ENCODE peak calls at places on chromosomes 5 and 9, in five cellular contexts. O is PC-3, L is NCI-H524 treated with DMSO at 0.1 percent for 48 hours, D is aorta, Q is coronary artery. G is an unnamed sample.

GRCh38 chr9:79242489-79242888 is 329.3 kb upstream of the TLE4 start:
- DNase-seq in Q (no peak), D (no peak), O (no peak), L (no peak), G (no peak)

GRCh38 chr9:110579763-110580255 is 268 bp upstream of the SVEP1 start:
- DNase-seq in O (no peak), L (no peak), Q (no peak), D (no peak), G (no peak)

GRCh38 chr5:107592515-107592914 is 78.2 kb downstream of the EFNA5 start:
- DNase-seq in D (no peak), O (no peak), Q (no peak), L (no peak), G (no peak)

GRCh38 chr9:137134191-137134590 is 4.8 kb upstream of the GRIN1 start:
- DNase-seq in L (no peak), D (no peak), O (no peak), Q (no peak), G (no peak)

GRCh38 chr9:108104991-108105390 is 615.4 kb upstream of the KLF4 start:
- DNase-seq in D (no peak), O (no peak), L (no peak), Q (no peak), G (no peak)

GRCh38 chr9:14212116-14212515 is 101.8 kb downstream of the NFIB start:
- DNase-seq in L (no peak), Q (no peak), D (no peak), O (peak; percentile 56), G (no peak)

GRCh38 chr9:101738566-101739183 is at the start of gene GRIN3A:
- DNase-seq in Q (no peak), O (no peak), L (peak; percentile 55), D (peak; percentile 36), G (no peak)

GRCh38 chr5:135106610-135107009 is 72.6 kb upstream of the PITX1 start:
- DNase-seq in L (no peak), Q (no peak), O (no peak), D (no peak), G (no peak)

GRCh38 chr9:83097633-83098032 is 34.7 kb upstream of the RASEF start:
- DNase-seq in D (no peak), O (no peak), L (no peak), Q (no peak), G (no peak)

GRCh38 chr5:163821142-163821541 is 315.7 kb downstream of the MAT2B start:
- DNase-seq in D (no peak), Q (no peak), O (no peak), L (no peak), G (no peak)

GRCh38 chr9:33416996-33417395 is 14.6 kb upstream of the AQP7 start:
- DNase-seq in O (no peak), D (no peak), L (no peak), Q (no peak), G (no peak)

GRCh38 chr5:51380603-51381207 is 2.5 kb upstream of the ISL1 start:
- DNase-seq in D (no peak), Q (no peak), L (peak; percentile 54), O (peak; percentile 65), G (no peak)

GRCh38 chr9:33506626-33507370 is 17.3 kb upstream of the ANKRD18B start:
- DNase-seq in L (no peak), O (peak; percentile 72), Q (no peak), D (no peak), G (no peak)

GRCh38 chr5:17081142-17081541 is 136.3 kb upstream of the BASP1 start:
- DNase-seq in Q (no peak), O (no peak), L (no peak), D (no peak), G (no peak)

GRCh38 chr5:114097570-114097969 is 264.3 kb upstream of the KCNN2 start:
- DNase-seq in Q (no peak), O (no peak), D (no peak), L (no peak), G (no peak)

GRCh38 chr5:96074460-96075254 is 113.0 kb upstream of the ELL2 start:
- DNase-seq in L (no peak), D (no peak), O (no peak), Q (no peak), G (no peak)

GRCh38 chr5:157591766-157592165 is 16.2 kb upstream of the ADAM19 start:
- DNase-seq in D (no peak), L (no peak), Q (no peak), O (no peak), G (no peak)

GRCh38 chr5:179414459-179415215 is 69.4 kb upstream of the ADAMTS2 start:
- DNase-seq in O (no peak), Q (peak; percentile 45), L (no peak), D (no peak), G (no peak)

GRCh38 chr5:177133845-177134652 is 476 bp downstream of the NSD1 start:
- DNase-seq in L (no peak), Q (no peak), O (peak; percentile 42), D (peak; percentile 71), G (no peak)

GRCh38 chr9:71663931-71664459 is 104.3 kb downstream of the CEMIP2 start:
- DNase-seq in O (peak; percentile 18), L (no peak), Q (no peak), D (no peak), G (no peak)

GRCh38 chr9:14750871-14751270 is 28.3 kb upstream of the CER1 start:
- DNase-seq in O (no peak), D (no peak), L (no peak), Q (no peak), G (no peak)

GRCh38 chr5:150489358-150490295 is 18.3 kb upstream of the NDST1 start:
- DNase-seq in L (no peak), O (no peak), D (peak; percentile 59), Q (no peak), G (no peak)

GRCh38 chr9:34219421-34219820 is 40.6 kb downstream of the UBAP1 start:
- DNase-seq in L (no peak), O (no peak), Q (no peak), D (no peak), G (no peak)

GRCh38 chr9:126722252-126722921 is 82.5 kb upstream of the ZBTB43 start:
- DNase-seq in O (peak; percentile 70), D (peak; percentile 91), Q (no peak), L (no peak), G (no peak)

GRCh38 chr9:26802921-26803320 is 89.7 kb downstream of the CAAP1 start:
- DNase-seq in O (no peak), Q (no peak), D (no peak), L (no peak), G (no peak)

GRCh38 chr5:135308752-135309151 is 90.3 kb downstream of the MACROH2A1 start:
- DNase-seq in Q (no peak), D (no peak), L (no peak), O (peak; percentile 73), G (no peak)

GRCh38 chr5:35089688-35090314 is 42.1 kb upstream of the AGXT2 start:
- DNase-seq in L (no peak), D (no peak), Q (no peak), O (peak; percentile 88), G (no peak)

GRCh38 chr5:95958308-95959014 is 3.2 kb downstream of the ELL2 start:
- DNase-seq in D (no peak), L (no peak), O (peak; percentile 45), Q (no peak), G (no peak)

GRCh38 chr5:132012385-132013005 is 1.0 kb upstream of the ACSL6 start:
- DNase-seq in O (peak; percentile 22), L (no peak), Q (peak; percentile 50), D (peak; percentile 64), G (no peak)

GRCh38 chr5:74947961-74948613 is 81.9 kb upstream of the FAM169A start:
- DNase-seq in Q (no peak), L (no peak), O (peak; percentile 30), D (no peak), G (no peak)

GRCh38 chr5:93717162-93717561 is 24.2 kb downstream of the POU5F2 start:
- DNase-seq in O (no peak), D (peak; percentile 41), L (no peak), Q (no peak), G (no peak)

GRCh38 chr5:131436081-131436480 is 172.2 kb downstream of the CDC42SE2 start:
- DNase-seq in D (no peak), L (no peak), O (no peak), Q (no peak), G (no peak)